ENCODE peak calls at places on chromosomes 16 and 17, in five cellular contexts. G is mesothelial cell of epicardium; H is activated CD8-positive, alpha-beta memory T cell treated with anti-CD3 and anti-CD28 coated beads, Interleukin-2, amount 50 U/mL, for 4 hours; O is left lobe of liver; B is SHP77. N is an unnamed sample.

GRCh38 chr17:49958723-49959122 is 10.3 kb upstream of the DLX4 start:
- DNase-seq in H (no peak), G (no peak), O (no peak), B (no peak), N (no peak)

GRCh38 chr17:61337247-61337812 is 62.3 kb upstream of the TBX2 start:
- DNase-seq in B (no peak), O (no peak), H (no peak), G (no peak), N (no peak)

GRCh38 chr16:68242926-68243858 is 2.0 kb upstream of the PLA2G15 start:
- DNase-seq in B (no peak), G (no peak), O (no peak), H (no peak), N (no peak)

GRCh38 chr17:58324409-58325288 is 3.9 kb downstream of the TSPOAP1 start:
- DNase-seq in O (no peak), G (no peak), H (no peak), B (no peak), N (no peak)

GRCh38 chr16:55944377-55944802 is 69.2 kb upstream of the CES5A start:
- DNase-seq in H (peak), O (peak), B (peak), G (peak), N (no peak)

GRCh38 chr17:58789160-58789559 is 33.5 kb downstream of the PPM1E start:
- DNase-seq in B (no peak), O (no peak), G (no peak), H (no peak), N (no peak)

GRCh38 chr17:58402679-58403078 is 14.7 kb downstream of the RNF43 start:
- DNase-seq in B (no peak), G (no peak), H (no peak), O (no peak), N (no peak)

GRCh38 chr17:29177871-29178749 is 2.1 kb downstream of the MYO18A start:
- DNase-seq in H (no peak), B (no peak), G (no peak), O (peak), N (peak)

GRCh38 chr17:19346351-19347255 is 15.9 kb downstream of the B9D1 start:
- DNase-seq in O (no peak), B (peak), G (no peak), H (no peak), N (peak)

GRCh38 chr17:49442051-49442450 is 27.4 kb upstream of the PHB1 start:
- DNase-seq in H (no peak), G (no peak), B (no peak), O (no peak), N (no peak)

GRCh38 chr17:19631905-19632304 is 16.6 kb upstream of the ALDH3A2 start:
- DNase-seq in O (no peak), G (no peak), B (no peak), H (no peak), N (no peak)

GRCh38 chr16:4688674-4689045 is 4.7 kb upstream of the NUDT16L1 start:
- DNase-seq in O (no peak), G (no peak), H (no peak), B (no peak), N (no peak)

GRCh38 chr16:85757341-85757822 is 6.5 kb upstream of the C16orf74 start:
- DNase-seq in O (no peak), H (no peak), G (no peak), B (no peak), N (no peak)

N was measured in DMS153.